ENCODE peak calls at places on chromosomes 7 and 10, in nine cellular contexts. M, A, V, B, Q, Y, F, R and J are unnamed samples.

GRCh38 chr10:15439381-15439837 is 68.3 kb upstream of the FAM171A1 start:
- DNase-seq in M (no peak), A (peak), V (no peak), B (peak), Q (no peak), Y (peak), F (no peak), R (no peak), J (peak)

GRCh38 chr10:98339790-98340189 is 71.8 kb upstream of the LOXL4 start:
- DNase-seq in M (no peak), A (no peak), V (no peak), B (no peak), Q (no peak), Y (no peak), F (peak), R (no peak), J (no peak)

GRCh38 chr10:49594594-49594993 is 15.5 kb upstream of the SLC18A3 start:
- DNase-seq in M (no peak), A (peak), V (no peak), B (peak), Q (peak), Y (peak), F (no peak), R (peak), J (no peak)

GRCh38 chr7:45937301-45937700 is 16.2 kb upstream of the IGFBP3 start:
- DNase-seq in M (no peak), A (no peak), V (no peak), B (no peak), Q (no peak), Y (no peak), F (no peak), R (no peak), J (no peak)

GRCh38 chr10:125441151-125441550 is 241.8 kb downstream of the TEX36 start:
- DNase-seq in M (no peak), A (no peak), V (no peak), B (no peak), Q (no peak), Y (no peak), F (no peak), R (no peak), J (no peak)

GRCh38 chr10:86500846-86501245 is 20.7 kb downstream of the WAPL start:
- DNase-seq in M (no peak), A (peak), V (no peak), B (peak), Q (no peak), Y (no peak), F (no peak), R (no peak), J (no peak)

GRCh38 chr7:670501-671390 is 55.8 kb upstream of the DNAAF5 start:
- DNase-seq in M (no peak), A (no peak), V (no peak), B (no peak), Q (no peak), Y (no peak), F (no peak), R (no peak), J (no peak)

GRCh38 chr10:32189400-32190084 is 133.3 kb upstream of the KIF5B start:
- DNase-seq in M (no peak), A (peak), V (no peak), B (peak), Q (no peak), Y (peak), F (no peak), R (no peak), J (no peak)

GRCh38 chr7:85866540-85866939 is 679.7 kb upstream of the SEMA3D start:
- DNase-seq in M (no peak), A (no peak), V (no peak), B (no peak), Q (no peak), Y (no peak), F (no peak), R (no peak), J (no peak)

GRCh38 chr10:129999140-129999539 is 35.1 kb upstream of the EBF3 start:
- DNase-seq in M (no peak), A (no peak), V (no peak), B (no peak), Q (no peak), Y (no peak), F (no peak), R (no peak), J (no peak)

GRCh38 chr7:98399903-98400537 is 870 bp downstream of the BAIAP2L1 start:
- DNase-seq in M (no peak), A (no peak), V (no peak), B (peak), Q (no peak), Y (no peak), F (no peak), R (no peak), J (no peak)

GRCh38 chr7:7221602-7222038 is 39.3 kb downstream of the C1GALT1 start:
- DNase-seq in M (no peak), A (peak), V (no peak), B (peak), Q (peak), Y (no peak), F (no peak), R (no peak), J (no peak)

GRCh38 chr10:89414879-89415821 is 782 bp downstream of the IFIT5 start:
- DNase-seq in M (no peak), A (peak), V (peak), B (no peak), Q (peak), Y (peak), F (peak), R (peak), J (peak)

GRCh38 chr7:110943686-110944350 is 147.1 kb upstream of the LRRN3 start:
- DNase-seq in M (no peak), A (peak), V (no peak), B (no peak), Q (no peak), Y (no peak), F (no peak), R (no peak), J (no peak)

GRCh38 chr7:691361-692045 is 35.0 kb upstream of the DNAAF5 start:
- DNase-seq in M (no peak), A (no peak), V (no peak), B (no peak), Q (no peak), Y (no peak), F (peak), R (no peak), J (no peak)